ENCODE peak calls at places on chromosomes 2 and 18, in eight cellular contexts. One of them, this sample, is unnamed.

GRCh38 chr2:76008001-76008702 is 297.4 kb upstream of the GCFC2 start:
- DNase-seq in B cell: no peak
- DNase-seq in HCT116: no peak
- DNase-seq in cardiac muscle cell: peak; percentile 16
- DNase-seq in fibroblast of mammary gland: no peak
- DNase-seq in activated CD8-positive, alpha-beta T cell treated with anti-CD3 and anti-CD28 coated beads for 36 hours: no peak
- DNase-seq in HL-60: no peak
- DNase-seq in progenitor cell of endocrine pancreas: no peak
- DNase-seq in this sample: no peak

GRCh38 chr2:63465633-63466032 is 122.6 kb downstream of the WDPCP start:
- DNase-seq in HL-60: no peak
- DNase-seq in progenitor cell of endocrine pancreas: no peak
- DNase-seq in cardiac muscle cell: no peak
- DNase-seq in activated CD8-positive, alpha-beta T cell treated with anti-CD3 and anti-CD28 coated beads for 36 hours: no peak
- DNase-seq in B cell: no peak
- DNase-seq in fibroblast of mammary gland: no peak
- DNase-seq in HCT116: no peak
- DNase-seq in this sample: no peak

GRCh38 chr2:224908820-224909219 is 133.4 kb downstream of the DOCK10 start:
- DNase-seq in HCT116: no peak
- DNase-seq in B cell: no peak
- DNase-seq in activated CD8-positive, alpha-beta T cell treated with anti-CD3 and anti-CD28 coated beads for 36 hours: no peak
- DNase-seq in progenitor cell of endocrine pancreas: no peak
- DNase-seq in fibroblast of mammary gland: no peak
- DNase-seq in cardiac muscle cell: no peak
- DNase-seq in HL-60: no peak
- DNase-seq in this sample: no peak

GRCh38 chr2:207733597-207734240 is 22.3 kb downstream of the CCNYL1 start:
- DNase-seq in HCT116: no peak
- DNase-seq in HL-60: no peak
- DNase-seq in progenitor cell of endocrine pancreas: no peak
- DNase-seq in activated CD8-positive, alpha-beta T cell treated with anti-CD3 and anti-CD28 coated beads for 36 hours: no peak
- DNase-seq in B cell: no peak
- DNase-seq in fibroblast of mammary gland: no peak
- DNase-seq in cardiac muscle cell: no peak
- DNase-seq in this sample: no peak

GRCh38 chr18:31241425-31241824 is 76.5 kb upstream of the DSG1 start:
- DNase-seq in progenitor cell of endocrine pancreas: no peak
- DNase-seq in fibroblast of mammary gland: no peak
- DNase-seq in activated CD8-positive, alpha-beta T cell treated with anti-CD3 and anti-CD28 coated beads for 36 hours: no peak
- DNase-seq in cardiac muscle cell: no peak
- DNase-seq in B cell: no peak
- DNase-seq in HCT116: no peak
- DNase-seq in HL-60: no peak
- DNase-seq in this sample: no peak

GRCh38 chr2:237482485-237482884 is 4.6 kb upstream of the MLPH start:
- DNase-seq in HCT116: no peak
- DNase-seq in progenitor cell of endocrine pancreas: no peak
- DNase-seq in B cell: no peak
- DNase-seq in cardiac muscle cell: peak; percentile 22
- DNase-seq in HL-60: no peak
- DNase-seq in activated CD8-positive, alpha-beta T cell treated with anti-CD3 and anti-CD28 coated beads for 36 hours: no peak
- DNase-seq in fibroblast of mammary gland: peak; percentile 88
- DNase-seq in this sample: no peak

GRCh38 chr2:195612515-195613495 is 44.2 kb upstream of the SLC39A10 start:
- DNase-seq in progenitor cell of endocrine pancreas: peak; percentile 46
- DNase-seq in B cell: no peak
- DNase-seq in activated CD8-positive, alpha-beta T cell treated with anti-CD3 and anti-CD28 coated beads for 36 hours: no peak
- DNase-seq in HCT116: no peak
- DNase-seq in cardiac muscle cell: peak; percentile 87
- DNase-seq in fibroblast of mammary gland: peak; percentile 32
- DNase-seq in HL-60: no peak
- DNase-seq in this sample: no peak

GRCh38 chr18:25351773-25352628 is at the start of gene ZNF521:
- DNase-seq in HCT116: peak; percentile 18
- DNase-seq in fibroblast of mammary gland: peak; percentile 90
- DNase-seq in cardiac muscle cell: peak; percentile 94
- DNase-seq in B cell: peak; percentile 80
- DNase-seq in activated CD8-positive, alpha-beta T cell treated with anti-CD3 and anti-CD28 coated beads for 36 hours: peak; percentile 55
- DNase-seq in HL-60: peak; percentile 19
- DNase-seq in progenitor cell of endocrine pancreas: peak; percentile 69
- DNase-seq in this sample: peak; percentile 73

GRCh38 chr18:8706981-8707940 is 1.9 kb downstream of the MTCL1 start:
- DNase-seq in activated CD8-positive, alpha-beta T cell treated with anti-CD3 and anti-CD28 coated beads for 36 hours: peak; percentile 4
- DNase-seq in B cell: peak; percentile 17
- DNase-seq in HL-60: no peak
- DNase-seq in fibroblast of mammary gland: peak; percentile 69
- DNase-seq in progenitor cell of endocrine pancreas: peak; percentile 47
- DNase-seq in cardiac muscle cell: peak; percentile 71
- DNase-seq in HCT116: no peak
- DNase-seq in this sample: no peak

GRCh38 chr2:218853766-218854165 is 5.8 kb upstream of the WNT6 start:
- DNase-seq in activated CD8-positive, alpha-beta T cell treated with anti-CD3 and anti-CD28 coated beads for 36 hours: no peak
- DNase-seq in B cell: no peak
- DNase-seq in HCT116: no peak
- DNase-seq in progenitor cell of endocrine pancreas: no peak
- DNase-seq in HL-60: peak; percentile 47
- DNase-seq in fibroblast of mammary gland: peak; percentile 59
- DNase-seq in cardiac muscle cell: no peak
- DNase-seq in this sample: no peak

GRCh38 chr18:80210312-80211083 is 36.8 kb downstream of the PARD6G start:
- DNase-seq in cardiac muscle cell: peak; percentile 26
- DNase-seq in HL-60: no peak
- DNase-seq in activated CD8-positive, alpha-beta T cell treated with anti-CD3 and anti-CD28 coated beads for 36 hours: no peak
- DNase-seq in fibroblast of mammary gland: no peak
- DNase-seq in B cell: no peak
- DNase-seq in HCT116: no peak
- DNase-seq in progenitor cell of endocrine pancreas: no peak
- DNase-seq in this sample: no peak

GRCh38 chr2:80863166-80863714 is 558.7 kb upstream of the LRRTM1 start:
- DNase-seq in cardiac muscle cell: no peak
- DNase-seq in activated CD8-positive, alpha-beta T cell treated with anti-CD3 and anti-CD28 coated beads for 36 hours: no peak
- DNase-seq in B cell: no peak
- DNase-seq in HCT116: no peak
- DNase-seq in HL-60: no peak
- DNase-seq in progenitor cell of endocrine pancreas: no peak
- DNase-seq in fibroblast of mammary gland: no peak
- DNase-seq in this sample: no peak

DNA sequence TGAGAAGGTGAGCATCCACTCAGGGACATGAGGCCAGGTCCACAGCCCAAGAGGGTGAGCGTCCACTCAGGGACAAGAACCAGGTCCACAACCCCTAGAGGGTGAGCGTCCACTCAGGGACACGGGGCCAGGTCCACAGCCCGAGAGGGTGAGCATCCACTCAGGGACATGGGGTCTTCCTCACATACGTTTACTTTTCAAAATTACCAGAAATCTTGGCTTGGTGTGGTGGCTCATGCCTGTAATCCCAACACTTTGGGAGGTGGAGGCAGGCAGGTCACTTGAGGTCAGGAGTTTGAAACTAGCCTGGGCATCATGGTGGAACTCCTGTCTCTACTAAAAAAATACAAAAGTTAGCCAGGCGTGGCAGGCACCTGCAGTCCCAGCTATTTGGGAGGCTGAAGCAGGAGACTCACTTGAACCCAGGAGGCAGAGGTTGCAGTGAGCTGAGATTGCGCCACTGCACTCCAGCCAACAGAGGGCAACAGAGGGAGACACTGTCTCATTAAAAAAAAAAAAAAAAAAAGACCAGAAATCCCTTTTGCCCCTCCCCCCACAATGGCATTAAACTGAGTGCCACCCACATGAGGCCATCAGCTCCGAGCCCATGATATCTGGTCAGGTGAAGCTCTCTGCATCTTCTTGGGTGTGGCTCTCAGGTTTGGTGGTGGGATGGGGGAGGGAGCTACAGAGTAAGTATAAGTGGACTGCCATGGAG is 9.0 kb upstream of the MBP start:
- DNase-seq in cardiac muscle cell: no peak
- DNase-seq in HL-60: no peak
- DNase-seq in fibroblast of mammary gland: no peak
- DNase-seq in activated CD8-positive, alpha-beta T cell treated with anti-CD3 and anti-CD28 coated beads for 36 hours: no peak
- DNase-seq in B cell: no peak
- DNase-seq in HCT116: no peak
- DNase-seq in progenitor cell of endocrine pancreas: no peak
- DNase-seq in this sample: no peak
- TF ChIP-seq CTCF in cardiac muscle cell: no peak
- TF ChIP-seq CTCF in HL-60: no peak
- TF ChIP-seq CTCF in fibroblast of mammary gland: peak; percentile 13
- TF ChIP-seq CTCF in activated CD8-positive, alpha-beta T cell treated with anti-CD3 and anti-CD28 coated beads for 36 hours: peak; percentile 45
- TF ChIP-seq CTCF in B cell: no peak
- TF ChIP-seq CTCF in HCT116: peak; percentile 41
- TF ChIP-seq CTCF in progenitor cell of endocrine pancreas: no peak
- TF ChIP-seq CTCF in this sample: no peak

DNA sequence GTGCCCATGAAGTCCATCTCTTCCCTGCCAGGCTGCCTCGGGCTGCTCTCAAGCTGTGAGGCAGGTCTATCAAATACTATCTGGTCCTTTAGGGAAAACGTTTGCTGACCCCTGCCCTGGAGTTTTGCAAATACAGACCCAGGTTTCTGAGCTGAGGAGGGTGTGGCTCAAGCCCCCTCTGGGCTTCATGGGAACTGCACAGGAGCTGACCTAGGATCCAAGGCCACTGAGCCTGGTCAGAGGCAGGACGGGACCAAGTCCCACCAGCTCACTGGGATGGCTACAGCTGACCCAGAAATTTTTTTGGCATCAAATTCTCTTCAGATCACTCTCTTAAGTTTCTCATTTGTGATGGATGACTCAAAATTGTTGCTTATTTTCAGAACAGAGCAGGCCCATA is 14.1 kb downstream of the ZNF516 start:
- DNase-seq in activated CD8-positive, alpha-beta T cell treated with anti-CD3 and anti-CD28 coated beads for 36 hours: no peak
- DNase-seq in HCT116: no peak
- DNase-seq in fibroblast of mammary gland: no peak
- DNase-seq in cardiac muscle cell: no peak
- DNase-seq in progenitor cell of endocrine pancreas: no peak
- DNase-seq in HL-60: no peak
- DNase-seq in B cell: no peak
- DNase-seq in this sample: no peak
- TF ChIP-seq CTCF in activated CD8-positive, alpha-beta T cell treated with anti-CD3 and anti-CD28 coated beads for 36 hours: no peak
- TF ChIP-seq CTCF in HCT116: peak; percentile 39
- TF ChIP-seq CTCF in fibroblast of mammary gland: peak; percentile 30
- TF ChIP-seq CTCF in cardiac muscle cell: peak; percentile 18
- TF ChIP-seq CTCF in progenitor cell of endocrine pancreas: peak; percentile 40
- TF ChIP-seq CTCF in HL-60: peak; percentile 16
- TF ChIP-seq CTCF in B cell: no peak
- TF ChIP-seq CTCF in this sample: peak; percentile 40

GRCh38 chr2:201451330-201452057 is at the start of the genes STRADB and TRAK2:
- DNase-seq in fibroblast of mammary gland: peak; percentile 91
- DNase-seq in B cell: peak; percentile 97
- DNase-seq in activated CD8-positive, alpha-beta T cell treated with anti-CD3 and anti-CD28 coated beads for 36 hours: peak; percentile 98
- DNase-seq in HCT116: peak; percentile 88
- DNase-seq in progenitor cell of endocrine pancreas: peak; percentile 90
- DNase-seq in cardiac muscle cell: peak; percentile 96
- DNase-seq in HL-60: peak; percentile 98
- DNase-seq in this sample: peak; percentile 94
- TF ChIP-seq CTCF in fibroblast of mammary gland: no peak
- TF ChIP-seq CTCF in B cell: peak; percentile 48
- TF ChIP-seq CTCF in activated CD8-positive, alpha-beta T cell treated with anti-CD3 and anti-CD28 coated beads for 36 hours: peak; percentile 45
- TF ChIP-seq CTCF in HCT116: no peak
- TF ChIP-seq CTCF in progenitor cell of endocrine pancreas: peak; percentile 51
- TF ChIP-seq CTCF in cardiac muscle cell: peak; percentile 14
- TF ChIP-seq CTCF in HL-60: no peak
- TF ChIP-seq CTCF in this sample: no peak

GRCh38 chr2:180046202-180046601 is 39.1 kb upstream of the CWC22 start:
- DNase-seq in activated CD8-positive, alpha-beta T cell treated with anti-CD3 and anti-CD28 coated beads for 36 hours: no peak
- DNase-seq in B cell: no peak
- DNase-seq in HCT116: no peak
- DNase-seq in HL-60: no peak
- DNase-seq in progenitor cell of endocrine pancreas: no peak
- DNase-seq in fibroblast of mammary gland: no peak
- DNase-seq in cardiac muscle cell: no peak
- DNase-seq in this sample: no peak

GRCh38 chr2:180038997-180039396 is 31.9 kb upstream of the CWC22 start:
- DNase-seq in activated CD8-positive, alpha-beta T cell treated with anti-CD3 and anti-CD28 coated beads for 36 hours: no peak
- DNase-seq in progenitor cell of endocrine pancreas: no peak
- DNase-seq in B cell: no peak
- DNase-seq in cardiac muscle cell: no peak
- DNase-seq in HL-60: no peak
- DNase-seq in fibroblast of mammary gland: no peak
- DNase-seq in HCT116: no peak
- DNase-seq in this sample: no peak

GRCh38 chr2:180040146-180040925 is 33.2 kb upstream of the CWC22 start:
- DNase-seq in progenitor cell of endocrine pancreas: no peak
- DNase-seq in cardiac muscle cell: no peak
- DNase-seq in HCT116: no peak
- DNase-seq in fibroblast of mammary gland: peak; percentile 99
- DNase-seq in activated CD8-positive, alpha-beta T cell treated with anti-CD3 and anti-CD28 coated beads for 36 hours: no peak
- DNase-seq in B cell: no peak
- DNase-seq in HL-60: no peak
- DNase-seq in this sample: no peak
- TF ChIP-seq CTCF in progenitor cell of endocrine pancreas: no peak
- TF ChIP-seq CTCF in cardiac muscle cell: peak; percentile 40
- TF ChIP-seq CTCF in HCT116: no peak
- TF ChIP-seq CTCF in fibroblast of mammary gland: peak; percentile 42
- TF ChIP-seq CTCF in activated CD8-positive, alpha-beta T cell treated with anti-CD3 and anti-CD28 coated beads for 36 hours: no peak
- TF ChIP-seq CTCF in B cell: no peak
- TF ChIP-seq CTCF in HL-60: no peak
- TF ChIP-seq CTCF in this sample: no peak

DNA sequence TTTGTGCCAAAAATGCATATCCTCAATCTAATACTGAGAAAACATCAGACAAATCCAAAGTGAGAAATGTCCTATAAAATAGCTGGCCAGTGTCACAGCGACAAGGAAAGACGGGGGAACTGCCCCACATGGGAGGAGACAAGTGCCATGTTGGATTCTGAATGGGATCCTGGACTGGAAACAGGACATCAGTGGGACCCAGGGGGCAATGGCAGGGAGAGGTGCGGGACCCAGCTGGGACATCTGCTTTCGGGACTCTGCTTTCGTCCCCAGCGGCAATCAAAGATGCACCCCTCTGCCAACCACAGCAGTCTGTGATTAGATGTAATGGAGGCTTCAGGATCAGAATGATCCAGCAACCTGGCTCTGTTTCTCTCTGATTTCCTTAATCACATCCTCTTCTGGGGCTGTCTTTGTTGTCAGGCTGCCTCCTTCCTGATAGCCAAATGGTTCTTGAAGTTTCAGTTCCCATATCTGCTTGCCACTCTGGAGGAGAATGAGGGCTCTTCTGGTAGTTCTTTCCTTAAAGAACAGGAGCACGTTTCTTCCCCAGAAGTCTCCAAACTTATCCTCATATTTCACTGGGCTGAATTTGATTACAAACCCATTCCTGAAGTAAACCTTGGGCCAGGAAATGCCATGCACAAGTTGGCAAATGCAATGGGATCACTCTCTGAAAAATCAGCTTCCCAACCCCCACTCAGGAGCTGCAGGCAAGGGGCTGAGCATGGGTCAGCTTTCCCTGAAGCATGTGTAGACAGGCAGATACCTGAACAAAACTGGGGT is 13.6 kb upstream of the PROC start:
- DNase-seq in HCT116: no peak
- DNase-seq in progenitor cell of endocrine pancreas: no peak
- DNase-seq in activated CD8-positive, alpha-beta T cell treated with anti-CD3 and anti-CD28 coated beads for 36 hours: no peak
- DNase-seq in HL-60: no peak
- DNase-seq in cardiac muscle cell: no peak
- DNase-seq in B cell: no peak
- DNase-seq in fibroblast of mammary gland: no peak
- DNase-seq in this sample: no peak
- TF ChIP-seq CTCF in HCT116: no peak
- TF ChIP-seq CTCF in progenitor cell of endocrine pancreas: no peak
- TF ChIP-seq CTCF in activated CD8-positive, alpha-beta T cell treated with anti-CD3 and anti-CD28 coated beads for 36 hours: no peak
- TF ChIP-seq CTCF in HL-60: no peak
- TF ChIP-seq CTCF in cardiac muscle cell: no peak
- TF ChIP-seq CTCF in B cell: no peak
- TF ChIP-seq CTCF in fibroblast of mammary gland: no peak
- TF ChIP-seq CTCF in this sample: no peak